ENCODE peak calls at places on chromosomes 4 and X, in six cellular contexts. H is stimulated activated CD4-positive, alpha-beta T cell treated with anti-CD3 and anti-CD28 coated beads, TNF-alpha, amount 100 ng/mL, for 4 hours; G is pons; V is heart right ventricle; L is epithelial cell of proximal tubule; J is right cardiac atrium. M is an unnamed sample.

GRCh38 chrX:54473993-54474859 is 21.8 kb downstream of the FGD1 start:
- DNase-seq in H (no peak), G (no peak), V (no peak), L (no peak), J (no peak), M (peak; percentile 15)

GRCh38 chr4:1753256-1753655 is 31.9 kb downstream of the TACC3 start:
- DNase-seq in H (no peak), G (no peak), V (no peak), L (no peak), J (no peak), M (no peak)

GRCh38 chr4:108144451-108144850 is 24.3 kb downstream of the LEF1 start:
- DNase-seq in H (no peak), G (no peak), V (no peak), L (no peak), J (no peak), M (no peak)

GRCh38 chrX:51894697-51895336 is 1.4 kb downstream of the MAGED1 start:
- DNase-seq in H (no peak), G (peak; percentile 15), V (peak; percentile 12), L (no peak), J (peak; percentile 68), M (no peak)

GRCh38 chrX:134460861-134461218 is 875 bp downstream of the HPRT1 start:
- DNase-seq in H (no peak), G (no peak), V (no peak), L (no peak), J (no peak), M (peak; percentile 25)

GRCh38 chr4:3047464-3048286 is 26.7 kb downstream of the HTT-AS start:
- DNase-seq in H (peak; percentile 44), G (peak; percentile 72), V (peak; percentile 57), L (peak; percentile 22), J (peak; percentile 86), M (peak; percentile 20)

GRCh38 chr4:122224348-122224747 is 72.2 kb downstream of the BLTP1 start:
- DNase-seq in H (no peak), G (no peak), V (peak; percentile 5), L (no peak), J (peak; percentile 21), M (no peak)

GRCh38 chrX:147900349-147900748 is 11.4 kb upstream of the FMR1 start:
- DNase-seq in H (no peak), G (no peak), V (no peak), L (no peak), J (no peak), M (no peak)

GRCh38 chr4:113574636-113575103 is 186.9 kb downstream of the CAMK2D start:
- DNase-seq in H (no peak), G (no peak), V (no peak), L (peak; percentile 49), J (no peak), M (peak; percentile 80)

GRCh38 chr4:80592950-80593349 is 257.4 kb downstream of the CFAP299 start:
- DNase-seq in H (no peak), G (no peak), V (no peak), L (no peak), J (no peak), M (no peak)

GRCh38 chrX:30620980-30621716 is 32.1 kb upstream of the GK start:
- DNase-seq in H (no peak), G (no peak), V (peak; percentile 29), L (peak; percentile 61), J (peak; percentile 47), M (peak; percentile 78)

GRCh38 chr4:13966241-13967195 is 339.0 kb upstream of the BOD1L1 start:
- DNase-seq in H (no peak), G (no peak), V (no peak), L (no peak), J (no peak), M (peak; percentile 94)

GRCh38 chrX:10709276-10709675 is 88.9 kb upstream of the MID1 start:
- DNase-seq in H (no peak), G (no peak), V (no peak), L (no peak), J (no peak), M (no peak)

GRCh38 chrX:40734956-40735317 is 405 bp downstream of the MED14 start:
- DNase-seq in H (peak; percentile 3), G (peak; percentile 18), V (peak; percentile 22), L (no peak), J (peak; percentile 64), M (peak; percentile 20)

GRCh38 chr4:165326831-165327210 is 648 bp upstream of the MSMO1 start:
- DNase-seq in H (no peak), G (no peak), V (peak; percentile 23), L (no peak), J (peak; percentile 65), M (no peak)

GRCh38 chrX:115058276-115058675 is 40.9 kb upstream of the IL13RA2 start:
- DNase-seq in H (no peak), G (peak; percentile 1), V (peak; percentile 30), L (no peak), J (no peak), M (peak; percentile 81)

GRCh38 chr4:108166441-108167315 is 2.1 kb downstream of the LEF1 start:
- DNase-seq in H (peak; percentile 65), G (no peak), V (no peak), L (no peak), J (peak; percentile 40), M (peak; percentile 42)

GRCh38 chr4:47213106-47213505 is 181.7 kb downstream of the GABRB1 start:
- DNase-seq in H (no peak), G (peak; percentile 21), V (no peak), L (no peak), J (no peak), M (no peak)

GRCh38 chr4:18508801-18509200 is 487.2 kb upstream of the LCORL start:
- DNase-seq in H (no peak), G (no peak), V (no peak), L (no peak), J (no peak), M (no peak)

GRCh38 chrX:65712005-65712861 is 44.8 kb downstream of the MSN start:
- DNase-seq in H (no peak), G (no peak), V (no peak), L (no peak), J (no peak), M (no peak)

GRCh38 chr4:833156-833555 is 7.2 kb upstream of the CPLX1 start:
- DNase-seq in H (no peak), G (no peak), V (no peak), L (no peak), J (no peak), M (no peak)

M was measured in foreskin fibroblast.